ENCODE peak calls at places on chromosomes 7 and 10, in eight cellular contexts. One of them, this sample, is unnamed.

GRCh38 chr10:43968076-43968475 is 319.4 kb upstream of the ZNF32 start:
- DNase-seq in H1: no peak
- DNase-seq in stomach: no peak
- DNase-seq in GM23338: no peak
- DNase-seq in K562: no peak
- DNase-seq in Panc1: no peak
- DNase-seq in HepG2: no peak
- DNase-seq in suprapubic skin: no peak
- DNase-seq in this sample: no peak

GRCh38 chr10:30803901-30804322 is 174.4 kb upstream of the LYZL2 start:
- DNase-seq in H1: no peak
- DNase-seq in stomach: no peak
- DNase-seq in GM23338: no peak
- DNase-seq in K562: no peak
- DNase-seq in Panc1: no peak
- DNase-seq in HepG2: no peak
- DNase-seq in suprapubic skin: peak
- DNase-seq in this sample: peak

GRCh38 chr10:19651549-19651948 is 164.7 kb upstream of the PLXDC2 start:
- DNase-seq in H1: no peak
- DNase-seq in stomach: no peak
- DNase-seq in GM23338: no peak
- DNase-seq in K562: no peak
- DNase-seq in Panc1: no peak
- DNase-seq in HepG2: no peak
- DNase-seq in suprapubic skin: no peak
- DNase-seq in this sample: no peak

GRCh38 chr10:120426306-120426705 is 30.7 kb upstream of the PLPP4 start:
- DNase-seq in H1: no peak
- DNase-seq in stomach: no peak
- DNase-seq in GM23338: no peak
- DNase-seq in K562: no peak
- DNase-seq in Panc1: no peak
- DNase-seq in HepG2: no peak
- DNase-seq in suprapubic skin: no peak
- DNase-seq in this sample: no peak

GRCh38 chr7:100694196-100694745 is at the start of gene GIGYF1:
- DNase-seq in H1: peak
- DNase-seq in stomach: peak
- DNase-seq in GM23338: peak
- DNase-seq in K562: peak
- DNase-seq in Panc1: no peak
- DNase-seq in HepG2: peak
- DNase-seq in suprapubic skin: peak
- DNase-seq in this sample: peak

GRCh38 chr7:112930787-112931186 is 140.6 kb upstream of the TMEM168 start:
- DNase-seq in H1: no peak
- DNase-seq in stomach: no peak
- DNase-seq in GM23338: no peak
- DNase-seq in K562: no peak
- DNase-seq in Panc1: no peak
- DNase-seq in HepG2: peak
- DNase-seq in suprapubic skin: no peak
- DNase-seq in this sample: no peak

GRCh38 chr10:63711866-63712716 is 190.9 kb downstream of the REEP3 start:
- DNase-seq in H1: no peak
- DNase-seq in stomach: peak
- DNase-seq in GM23338: no peak
- DNase-seq in K562: no peak
- DNase-seq in Panc1: peak
- DNase-seq in HepG2: peak
- DNase-seq in suprapubic skin: peak
- DNase-seq in this sample: peak

GRCh38 chr7:75962607-75963382 is 31.6 kb downstream of the TMEM120A start:
- DNase-seq in H1: no peak
- DNase-seq in stomach: no peak
- DNase-seq in GM23338: no peak
- DNase-seq in K562: no peak
- DNase-seq in Panc1: no peak
- DNase-seq in HepG2: peak
- DNase-seq in suprapubic skin: peak
- DNase-seq in this sample: no peak

GRCh38 chr7:55275291-55276200 is 89.6 kb upstream of the LANCL2 start:
- DNase-seq in H1: no peak
- DNase-seq in stomach: no peak
- DNase-seq in GM23338: no peak
- DNase-seq in K562: no peak
- DNase-seq in Panc1: no peak
- DNase-seq in HepG2: no peak
- DNase-seq in suprapubic skin: no peak
- DNase-seq in this sample: no peak

GRCh38 chr7:485188-486081 is 34.2 kb downstream of the PDGFA start:
- DNase-seq in H1: no peak
- DNase-seq in stomach: peak
- DNase-seq in GM23338: no peak
- DNase-seq in K562: peak
- DNase-seq in Panc1: no peak
- DNase-seq in HepG2: no peak
- DNase-seq in suprapubic skin: peak
- DNase-seq in this sample: peak

GRCh38 chr7:102254521-102254920 is 32.1 kb upstream of the SH2B2 start:
- DNase-seq in H1: no peak
- DNase-seq in stomach: no peak
- DNase-seq in GM23338: no peak
- DNase-seq in K562: no peak
- DNase-seq in Panc1: no peak
- DNase-seq in HepG2: no peak
- DNase-seq in suprapubic skin: no peak
- DNase-seq in this sample: no peak

GRCh38 chr10:73161079-73161478 is 6.7 kb downstream of the ECD start:
- DNase-seq in H1: no peak
- DNase-seq in stomach: no peak
- DNase-seq in GM23338: no peak
- DNase-seq in K562: no peak
- DNase-seq in Panc1: no peak
- DNase-seq in HepG2: no peak
- DNase-seq in suprapubic skin: no peak
- DNase-seq in this sample: no peak

GRCh38 chr7:1954366-1955004 is 278.3 kb downstream of the MAD1L1 start:
- DNase-seq in H1: no peak
- DNase-seq in stomach: no peak
- DNase-seq in GM23338: no peak
- DNase-seq in K562: peak
- DNase-seq in Panc1: no peak
- DNase-seq in HepG2: no peak
- DNase-seq in suprapubic skin: no peak
- DNase-seq in this sample: no peak

GRCh38 chr7:114760477-114760876 is 161.4 kb upstream of the MDFIC start:
- DNase-seq in H1: no peak
- DNase-seq in stomach: no peak
- DNase-seq in GM23338: no peak
- DNase-seq in K562: no peak
- DNase-seq in Panc1: no peak
- DNase-seq in HepG2: no peak
- DNase-seq in suprapubic skin: no peak
- DNase-seq in this sample: no peak

GRCh38 chr7:69817835-69818646 is 219.8 kb downstream of the AUTS2 start:
- DNase-seq in H1: no peak
- DNase-seq in stomach: no peak
- DNase-seq in GM23338: no peak
- DNase-seq in K562: no peak
- DNase-seq in Panc1: no peak
- DNase-seq in HepG2: no peak
- DNase-seq in suprapubic skin: no peak
- DNase-seq in this sample: no peak

GRCh38 chr7:69818647-69819161 is 220.4 kb downstream of the AUTS2 start:
- DNase-seq in H1: no peak
- DNase-seq in stomach: no peak
- DNase-seq in GM23338: no peak
- DNase-seq in K562: no peak
- DNase-seq in Panc1: no peak
- DNase-seq in HepG2: no peak
- DNase-seq in suprapubic skin: no peak
- DNase-seq in this sample: no peak

GRCh38 chr7:69819306-69819705 is 221.0 kb downstream of the AUTS2 start:
- DNase-seq in H1: no peak
- DNase-seq in stomach: no peak
- DNase-seq in GM23338: no peak
- DNase-seq in K562: no peak
- DNase-seq in Panc1: no peak
- DNase-seq in HepG2: no peak
- DNase-seq in suprapubic skin: no peak
- DNase-seq in this sample: no peak

GRCh38 chr7:69814421-69814962 is 216.2 kb downstream of the AUTS2 start:
- DNase-seq in H1: no peak
- DNase-seq in stomach: no peak
- DNase-seq in GM23338: peak
- DNase-seq in K562: no peak
- DNase-seq in Panc1: no peak
- DNase-seq in HepG2: no peak
- DNase-seq in suprapubic skin: no peak
- DNase-seq in this sample: no peak

DNA sequence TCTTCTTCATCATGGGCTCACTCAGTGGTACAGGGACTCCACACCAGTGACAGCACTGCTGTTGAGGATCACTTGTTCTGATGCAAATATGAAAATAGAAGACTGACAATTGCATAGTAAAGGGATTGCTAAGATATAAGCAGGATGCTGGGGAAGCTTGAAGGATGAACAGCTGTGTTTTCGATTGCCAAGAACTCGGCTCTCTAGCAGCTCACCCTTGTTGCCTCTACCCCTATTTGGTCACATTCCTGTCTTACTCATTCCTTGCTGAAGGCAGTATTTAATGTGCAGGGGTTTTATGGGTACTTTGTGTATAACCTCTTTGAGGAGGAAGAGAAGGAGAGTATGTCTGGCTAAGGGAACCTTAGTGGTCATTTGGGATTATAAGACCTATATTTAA is 218.8 kb downstream of the AUTS2 start:
- DNase-seq in H1: no peak
- DNase-seq in stomach: no peak
- DNase-seq in GM23338: no peak
- DNase-seq in K562: no peak
- DNase-seq in Panc1: no peak
- DNase-seq in HepG2: no peak
- DNase-seq in suprapubic skin: no peak
- DNase-seq in this sample: no peak
- H3K27ac ChIP-seq in H1: no peak
- H3K27ac ChIP-seq in stomach: no peak
- H3K27ac ChIP-seq in GM23338: no peak
- H3K27ac ChIP-seq in K562: no peak
- H3K27ac ChIP-seq in Panc1: no peak
- H3K27ac ChIP-seq in HepG2: no peak
- H3K27ac ChIP-seq in suprapubic skin: no peak
- H3K27ac ChIP-seq in this sample: no peak

DNA sequence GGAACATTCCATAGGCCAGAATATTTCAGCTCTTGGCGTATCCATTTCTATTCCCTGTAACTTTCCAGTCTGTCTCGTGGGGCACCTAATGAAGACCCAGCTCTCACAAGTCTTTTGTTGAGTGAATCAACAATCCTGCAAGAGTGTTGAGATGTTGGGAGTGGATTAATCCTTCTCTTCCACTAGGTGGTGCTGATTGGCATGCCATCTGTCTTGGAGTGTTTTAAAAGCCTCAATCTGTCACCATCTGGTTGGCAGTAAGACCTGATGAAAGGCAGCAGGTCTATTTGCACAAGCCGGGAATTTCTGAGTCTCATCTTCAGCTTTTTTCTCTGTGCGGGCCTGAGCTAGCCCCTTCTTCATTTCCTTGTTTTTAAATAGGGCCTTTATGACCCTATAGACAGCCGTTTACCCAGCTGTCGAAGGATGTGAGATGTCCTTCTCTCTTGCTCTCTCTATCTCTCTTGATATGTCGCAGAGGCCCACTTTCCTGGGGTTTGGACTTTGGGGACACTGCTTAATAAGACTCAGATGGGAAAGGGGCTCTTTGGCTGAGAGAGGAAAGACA is 180.5 kb downstream of the ZNF365 start:
- DNase-seq in H1: no peak
- DNase-seq in stomach: no peak
- DNase-seq in GM23338: peak
- DNase-seq in K562: peak
- DNase-seq in Panc1: no peak
- DNase-seq in HepG2: peak
- DNase-seq in suprapubic skin: no peak
- DNase-seq in this sample: no peak
- TF ChIP-seq POLR2AphosphoS5 in H1: no peak
- TF ChIP-seq POLR2AphosphoS5 in stomach: no peak
- TF ChIP-seq POLR2AphosphoS5 in GM23338: no peak
- TF ChIP-seq POLR2AphosphoS5 in K562: no peak
- TF ChIP-seq POLR2AphosphoS5 in Panc1: no peak
- TF ChIP-seq POLR2AphosphoS5 in HepG2: no peak
- TF ChIP-seq POLR2AphosphoS5 in suprapubic skin: no peak
- TF ChIP-seq POLR2AphosphoS5 in this sample: no peak

DNA sequence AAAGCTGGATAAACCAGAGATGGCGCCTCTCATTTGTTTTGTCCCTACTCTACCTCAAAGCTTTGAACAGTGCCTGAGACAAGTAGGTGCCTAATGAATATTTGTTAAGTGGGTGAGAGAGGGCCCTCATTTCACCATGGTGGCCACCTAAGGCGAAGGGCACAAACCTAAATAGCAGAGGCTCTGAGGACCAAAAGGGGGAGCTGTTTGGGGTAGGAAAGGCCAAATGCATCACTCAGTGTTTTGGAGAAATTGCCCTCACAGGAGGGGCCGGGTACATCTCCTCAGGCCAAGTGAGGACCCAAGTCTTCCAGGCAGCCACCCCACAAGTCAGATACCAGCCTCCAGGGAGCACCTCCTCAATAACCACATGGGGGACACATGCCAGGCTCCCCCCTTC is 14.0 kb downstream of the IMPDH1 start:
- DNase-seq in H1: no peak
- DNase-seq in stomach: no peak
- DNase-seq in GM23338: peak
- DNase-seq in K562: no peak
- DNase-seq in Panc1: no peak
- DNase-seq in HepG2: no peak
- DNase-seq in suprapubic skin: peak
- DNase-seq in this sample: no peak
- TF ChIP-seq CTCF in H1: peak
- TF ChIP-seq CTCF in stomach: no peak
- TF ChIP-seq CTCF in GM23338: peak
- TF ChIP-seq CTCF in K562: peak
- TF ChIP-seq CTCF in Panc1: peak
- TF ChIP-seq CTCF in HepG2: no peak
- TF ChIP-seq CTCF in suprapubic skin: no peak
- TF ChIP-seq CTCF in this sample: no peak

GRCh38 chr10:78327778-78328591 is 294.3 kb downstream of the RPS24 start:
- DNase-seq in H1: peak
- DNase-seq in stomach: no peak
- DNase-seq in GM23338: no peak
- DNase-seq in K562: no peak
- DNase-seq in Panc1: no peak
- DNase-seq in HepG2: no peak
- DNase-seq in suprapubic skin: no peak
- DNase-seq in this sample: peak
- H3K27ac ChIP-seq in H1: no peak
- H3K27ac ChIP-seq in stomach: no peak
- H3K27ac ChIP-seq in GM23338: no peak
- H3K27ac ChIP-seq in K562: no peak
- H3K27ac ChIP-seq in Panc1: no peak
- H3K27ac ChIP-seq in HepG2: no peak
- H3K27ac ChIP-seq in suprapubic skin: no peak
- H3K27ac ChIP-seq in this sample: no peak

GRCh38 chr7:45075871-45076796 is 12.6 kb downstream of the NACAD start:
- DNase-seq in H1: no peak
- DNase-seq in stomach: no peak
- DNase-seq in GM23338: no peak
- DNase-seq in K562: no peak
- DNase-seq in Panc1: no peak
- DNase-seq in HepG2: no peak
- DNase-seq in suprapubic skin: no peak
- DNase-seq in this sample: no peak
- TF ChIP-seq POLR2AphosphoS5 in H1: no peak
- TF ChIP-seq POLR2AphosphoS5 in stomach: no peak
- TF ChIP-seq POLR2AphosphoS5 in GM23338: no peak
- TF ChIP-seq POLR2AphosphoS5 in K562: no peak
- TF ChIP-seq POLR2AphosphoS5 in Panc1: no peak
- TF ChIP-seq POLR2AphosphoS5 in HepG2: no peak
- TF ChIP-seq POLR2AphosphoS5 in suprapubic skin: no peak
- TF ChIP-seq POLR2AphosphoS5 in this sample: no peak